ENCODE peak calls at places on chromosome 17, in four cellular contexts. P, V, A and O are unnamed samples.

GRCh38 chr17:15351925-15352324 is 10.5 kb upstream of the TEKT3 start:
- DNase-seq in A (no peak), P (peak; percentile 60), V (no peak), O (no peak)

GRCh38 chr17:53227514-53227913 is 595.2 kb upstream of the KIF2B start:
- DNase-seq in A (no peak), P (no peak), V (no peak), O (no peak)

GRCh38 chr17:7834554-7834890 is 505 bp downstream of the KDM6B start:
- DNase-seq in A (peak; percentile 57), P (peak; percentile 52), V (peak; percentile 85), O (peak; percentile 41)

GRCh38 chr17:71163121-71163812 is 957.6 kb upstream of the SOX9 start:
- DNase-seq in A (no peak), P (peak; percentile 74), V (no peak), O (no peak)

GRCh38 chr17:15287533-15288267 is 22.6 kb upstream of the PMP22 start:
- DNase-seq in A (no peak), P (no peak), V (no peak), O (no peak)

GRCh38 chr17:18117974-18118632 is 9.5 kb downstream of the MYO15A start:
- DNase-seq in P (no peak), V (no peak), A (no peak), O (no peak)

GRCh38 chr17:50055426-50056216 is at the start of gene ITGA3:
- DNase-seq in P (peak; percentile 77), A (peak; percentile 51), V (peak; percentile 90), O (peak; percentile 60)

GRCh38 chr17:76527430-76528111 is 9.9 kb downstream of the CYGB start:
- DNase-seq in A (no peak), V (peak; percentile 68), P (peak; percentile 39), O (no peak)

GRCh38 chr17:57077000-57077399 is 8.0 kb upstream of the AKAP1 start:
- DNase-seq in V (no peak), P (no peak), A (no peak), O (no peak)

GRCh38 chr17:61321344-61321743 is 78.3 kb upstream of the TBX2 start:
- DNase-seq in V (no peak), P (no peak), A (no peak), O (no peak)

GRCh38 chr17:19533718-19534561 is at the start of gene SLC47A1:
- DNase-seq in P (no peak), A (no peak), V (peak; percentile 62), O (no peak)

GRCh38 chr17:74601944-74602572 is 10.0 kb upstream of the CD300LD start:
- DNase-seq in V (no peak), A (no peak), P (peak; percentile 24), O (no peak)

GRCh38 chr17:43536236-43537088 is 9.7 kb downstream of the ETV4 start:
- DNase-seq in P (no peak), A (no peak), V (no peak), O (no peak)

GRCh38 chr17:7916799-7917198 is 710 bp upstream of the RNF227 start:
- DNase-seq in P (no peak), V (no peak), A (no peak), O (no peak)

GRCh38 chr17:68182940-68183551 is 64.8 kb upstream of the AMZ2 start:
- DNase-seq in A (peak; percentile 61), P (no peak), V (no peak), O (no peak)

GRCh38 chr17:18996458-18996857 is 8.1 kb downstream of the FAM83G start:
- DNase-seq in A (no peak), V (no peak), P (no peak), O (no peak)

GRCh38 chr17:28896884-28897768 is at the start of gene FLOT2:
- DNase-seq in A (peak; percentile 43), P (peak; percentile 30), V (peak; percentile 84), O (no peak)

GRCh38 chr17:42409467-42410351 is 13.3 kb downstream of the CAVIN1 start:
- DNase-seq in A (no peak), P (peak; percentile 32), V (peak; percentile 66), O (no peak)

GRCh38 chr17:40854175-40854814 is 12.7 kb downstream of the KRT12 start:
- DNase-seq in A (no peak), P (no peak), V (no peak), O (no peak)

GRCh38 chr17:35791681-35792350 is 3.6 kb downstream of the MMP28 start:
- DNase-seq in V (no peak), A (no peak), P (no peak), O (no peak)

GRCh38 chr17:47188266-47188665 is 829 bp downstream of the CDC27 start:
- DNase-seq in A (no peak), P (no peak), V (no peak), O (no peak)

GRCh38 chr17:82357394-82357793 is 1.7 kb upstream of the TEX19 start:
- DNase-seq in P (no peak), V (no peak), A (no peak), O (no peak)

GRCh38 chr17:78360371-78361226 is 722 bp upstream of the SOCS3 start:
- DNase-seq in P (peak; percentile 90), V (peak; percentile 97), A (peak; percentile 80), O (peak; percentile 40)

GRCh38 chr17:2094891-2095535 is 40.1 kb downstream of the HIC1 start:
- DNase-seq in P (peak; percentile 69), V (peak; percentile 81), A (no peak), O (peak; percentile 68)

GRCh38 chr17:80256034-80256350 is 4.7 kb upstream of the RNF213 start:
- DNase-seq in P (no peak), A (no peak), V (no peak), O (no peak)

GRCh38 chr17:44084131-44084538 is 13.6 kb downstream of the G6PC3 start:
- DNase-seq in V (no peak), A (no peak), P (no peak), O (no peak)

GRCh38 chr17:50949128-50950001 is 83.2 kb upstream of the TOB1 start:
- DNase-seq in V (no peak), P (no peak), A (no peak), O (no peak)

GRCh38 chr17:72169823-72170222 is 49.0 kb downstream of the SOX9 start:
- DNase-seq in V (no peak), A (no peak), P (no peak), O (no peak)

GRCh38 chr17:41547921-41548843 is 20.1 kb upstream of the KRT19 start:
- DNase-seq in A (no peak), V (peak; percentile 67), P (peak; percentile 90), O (no peak)

GRCh38 chr17:60229189-60229802 is 79.5 kb downstream of the CA4 start:
- DNase-seq in A (no peak), P (no peak), V (no peak), O (no peak)

GRCh38 chr17:66578781-66579489 is 256.0 kb upstream of the CACNG5 start:
- DNase-seq in P (no peak), A (no peak), V (no peak), O (no peak)

GRCh38 chr17:76039121-76039520 is 12.0 kb upstream of the EVPL start:
- DNase-seq in P (no peak), V (no peak), A (no peak), O (no peak)

GRCh38 chr17:61594294-61594825 is 3.3 kb upstream of the NACA2 start:
- DNase-seq in P (no peak), V (no peak), A (no peak), O (no peak)

GRCh38 chr17:41666336-41666680 is 22.4 kb upstream of the EIF1 start:
- DNase-seq in P (no peak), V (no peak), A (peak; percentile 72), O (no peak)

GRCh38 chr17:9044796-9045470 is 23.6 kb downstream of the NTN1 start:
- DNase-seq in A (no peak), V (no peak), P (no peak), O (no peak)

GRCh38 chr17:41962768-41963434 is 3.7 kb upstream of the CNP start:
- DNase-seq in P (peak; percentile 78), A (peak; percentile 32), V (peak; percentile 75), O (peak; percentile 78)

GRCh38 chr17:37813753-37814152 is 68.9 kb upstream of the HNF1B start:
- DNase-seq in V (no peak), A (no peak), P (no peak), O (no peak)

GRCh38 chr17:16199093-16199492 is 16.2 kb downstream of the NCOR1 start:
- DNase-seq in A (no peak), V (no peak), P (no peak), O (no peak)

GRCh38 chr17:49523706-49524472 is 28.8 kb downstream of the NGFR start:
- DNase-seq in P (no peak), A (no peak), V (no peak), O (no peak)